ENCODE peak calls at places on chromosomes 16 and 17, in ten cellular contexts. U is fibroblast of the aortic adventitia; C is tibial nerve; N is effector memory CD4-positive, alpha-beta T cell; K is head of caudate nucleus; T is colonic mucosa; J is Calu3; W is dermis blood vessel endothelial cell; R is activated naive CD4-positive, alpha-beta T cell; Z is CD4-positive, alpha-beta T cell. M is an unnamed sample.

GRCh38 chr17:40485851-40486512 is 15.4 kb downstream of the TNS4 start:
- DNase-seq in W (peak; percentile 18), N (peak; percentile 6), K (no peak), R (no peak), Z (peak; percentile 53), U (peak; percentile 99), T (no peak), C (peak; percentile 80), J (peak; percentile 94), M (peak; percentile 90)

GRCh38 chr16:35687071-35687470 is 2227.7 kb downstream of the TP53TG3F start:
- DNase-seq in C (no peak), U (no peak), T (no peak), R (no peak), J (no peak), K (no peak), W (no peak), N (no peak), Z (no peak), M (no peak)

GRCh38 chr17:67831268-67831667 is 6.0 kb downstream of the BPTF start:
- DNase-seq in R (no peak), K (no peak), W (no peak), U (peak; percentile 42), T (no peak), C (no peak), N (no peak), Z (no peak), J (no peak), M (no peak)

GRCh38 chr17:69860142-69860680 is 214.8 kb upstream of the KCNJ16 start:
- DNase-seq in K (no peak), R (no peak), U (no peak), Z (no peak), J (no peak), C (no peak), W (no peak), N (no peak), T (no peak), M (no peak)

GRCh38 chr16:87757841-87758426 is 7.9 kb downstream of the KLHDC4 start:
- DNase-seq in K (no peak), J (no peak), R (no peak), W (no peak), N (no peak), C (no peak), U (no peak), T (no peak), Z (no peak), M (no peak)

GRCh38 chr16:10497132-10498088 is 83.0 kb downstream of the EMP2 start:
- DNase-seq in K (no peak), N (no peak), J (no peak), T (no peak), R (no peak), U (no peak), Z (no peak), W (no peak), C (no peak), M (no peak)

GRCh38 chr16:67928561-67929364 is 2.9 kb downstream of the CTRL start:
- DNase-seq in W (peak; percentile 81), C (peak; percentile 81), J (peak; percentile 86), T (peak; percentile 84), K (peak; percentile 89), Z (peak; percentile 68), U (peak; percentile 60), N (peak; percentile 65), R (peak; percentile 67), M (peak; percentile 88)

GRCh38 chr17:75271955-75272847 is 1.2 kb upstream of the MIF4GD start:
- DNase-seq in U (no peak), T (no peak), Z (no peak), N (no peak), W (no peak), K (peak; percentile 60), J (no peak), C (no peak), R (no peak), M (peak; percentile 78)

GRCh38 chr17:77498875-77499698 is 358.3 kb downstream of the SEC14L1 start:
- DNase-seq in Z (no peak), K (no peak), R (no peak), U (no peak), J (no peak), N (no peak), T (no peak), W (no peak), C (no peak), M (no peak)

GRCh38 chr17:39077874-39078273 is 73.6 kb downstream of the PLXDC1 start:
- DNase-seq in J (no peak), W (no peak), T (no peak), K (no peak), C (no peak), Z (no peak), U (no peak), N (no peak), R (no peak), M (no peak)

GRCh38 chr16:70483426-70483825 is 29.0 kb downstream of the FCSK start:
- DNase-seq in W (no peak), U (no peak), R (no peak), Z (no peak), K (no peak), T (no peak), J (no peak), C (no peak), N (no peak), M (no peak)

GRCh38 chr17:7351665-7352558 is at the start of gene KCTD11:
- DNase-seq in N (peak; percentile 81), K (peak; percentile 86), U (peak; percentile 87), W (peak; percentile 70), J (peak; percentile 94), Z (peak; percentile 73), R (peak; percentile 57), T (peak; percentile 94), C (peak; percentile 85), M (peak; percentile 96)

M was measured in AG20443.